ENCODE peak calls at places on chromosomes 7 and 10, in four cellular contexts. M, L, N and P are unnamed samples.

GRCh38 chr7:116500071-116500853 is 724 bp downstream of the CAV2 start:
- DNase-seq in M (peak), L (peak), N (no peak), P (peak)

GRCh38 chr7:108211382-108212201 is 81.4 kb upstream of the LAMB4 start:
- DNase-seq in M (peak), L (no peak), N (peak), P (no peak)

GRCh38 chr7:107874605-107875446 is 16.2 kb upstream of the DLD start:
- DNase-seq in M (peak), L (peak), N (peak), P (peak)

GRCh38 chr10:114638874-114639625 is 19.0 kb downstream of the ABLIM1 start:
- DNase-seq in M (no peak), L (no peak), N (no peak), P (no peak)

GRCh38 chr7:151291206-151291605 is 42.7 kb upstream of the SMARCD3 start:
- DNase-seq in M (peak), L (no peak), N (no peak), P (no peak)

GRCh38 chr7:105776068-105776790 is 100.2 kb downstream of the ATXN7L1 start:
- DNase-seq in M (peak), L (no peak), N (no peak), P (no peak)

GRCh38 chr10:106083572-106083971 is 1080.9 kb downstream of the SORCS1 start:
- DNase-seq in M (no peak), L (no peak), N (no peak), P (no peak)

GRCh38 chr10:98420786-98421185 is 5.8 kb upstream of the PYROXD2 start:
- DNase-seq in M (no peak), L (no peak), N (peak), P (no peak)

GRCh38 chr10:79331709-79332108 is 15.6 kb upstream of the PPIF start:
- DNase-seq in M (peak), L (peak), N (no peak), P (peak)

GRCh38 chr7:44977304-44977858 is 1.4 kb downstream of the MYO1G start:
- DNase-seq in M (peak), L (peak), N (no peak), P (peak)

GRCh38 chr7:27179030-27179429 is 4.9 kb upstream of the HOXA10 start:
- DNase-seq in M (no peak), L (no peak), N (no peak), P (no peak)

GRCh38 chr7:93799750-93800357 is 90.7 kb downstream of the TFPI2 start:
- DNase-seq in M (peak), L (peak), N (no peak), P (peak)

DNA sequence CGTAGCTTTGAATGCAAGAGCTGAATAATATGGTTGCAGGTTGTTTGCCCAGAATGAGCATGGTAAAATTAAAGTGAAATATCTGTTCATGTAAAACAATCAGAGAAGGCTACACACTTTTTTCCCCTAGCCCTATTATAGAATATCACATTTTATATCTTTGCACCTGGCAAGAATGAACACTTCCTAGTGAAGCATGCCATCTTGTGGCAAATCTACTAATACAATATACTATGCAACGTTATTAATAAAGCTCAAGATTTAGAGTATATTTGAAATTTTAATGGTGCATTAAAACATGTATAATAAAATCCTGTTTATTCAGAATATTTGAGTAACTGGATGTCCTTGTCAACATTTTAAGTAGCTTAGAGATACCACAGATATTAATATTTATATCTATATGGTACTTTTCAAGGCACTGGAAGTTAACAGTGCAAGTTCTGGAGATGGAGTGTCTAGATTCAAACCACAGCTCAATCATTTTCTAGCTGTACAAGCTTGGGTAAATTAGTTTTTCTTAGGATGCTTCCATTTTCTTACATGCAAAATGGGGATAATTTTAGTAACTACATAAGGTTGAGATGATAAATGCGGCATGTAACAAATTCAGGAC is 643.1 kb upstream of the SEMA3D start:
- DNase-seq in M (peak), L (no peak), N (no peak), P (no peak)
- TF ChIP-seq CTCF in M (no peak), L (no peak), N (peak), P (no peak)

GRCh38 chr7:42617071-42617705 is 294.7 kb downstream of the C7orf25 start:
- DNase-seq in M (no peak), L (no peak), N (no peak), P (no peak)
- TF ChIP-seq CTCF in M (no peak), L (no peak), N (no peak), P (no peak)

GRCh38 chr7:101216860-101217387 is 457 bp downstream of the PLOD3 start:
- DNase-seq in M (no peak), L (no peak), N (no peak), P (no peak)
- TF ChIP-seq CTCF in M (peak), L (no peak), N (peak), P (no peak)

GRCh38 chr10:1190052-1190395 is 133.8 kb downstream of the WDR37 start:
- DNase-seq in M (no peak), L (no peak), N (no peak), P (no peak)
- TF ChIP-seq CTCF in M (no peak), L (no peak), N (no peak), P (no peak)

DNA sequence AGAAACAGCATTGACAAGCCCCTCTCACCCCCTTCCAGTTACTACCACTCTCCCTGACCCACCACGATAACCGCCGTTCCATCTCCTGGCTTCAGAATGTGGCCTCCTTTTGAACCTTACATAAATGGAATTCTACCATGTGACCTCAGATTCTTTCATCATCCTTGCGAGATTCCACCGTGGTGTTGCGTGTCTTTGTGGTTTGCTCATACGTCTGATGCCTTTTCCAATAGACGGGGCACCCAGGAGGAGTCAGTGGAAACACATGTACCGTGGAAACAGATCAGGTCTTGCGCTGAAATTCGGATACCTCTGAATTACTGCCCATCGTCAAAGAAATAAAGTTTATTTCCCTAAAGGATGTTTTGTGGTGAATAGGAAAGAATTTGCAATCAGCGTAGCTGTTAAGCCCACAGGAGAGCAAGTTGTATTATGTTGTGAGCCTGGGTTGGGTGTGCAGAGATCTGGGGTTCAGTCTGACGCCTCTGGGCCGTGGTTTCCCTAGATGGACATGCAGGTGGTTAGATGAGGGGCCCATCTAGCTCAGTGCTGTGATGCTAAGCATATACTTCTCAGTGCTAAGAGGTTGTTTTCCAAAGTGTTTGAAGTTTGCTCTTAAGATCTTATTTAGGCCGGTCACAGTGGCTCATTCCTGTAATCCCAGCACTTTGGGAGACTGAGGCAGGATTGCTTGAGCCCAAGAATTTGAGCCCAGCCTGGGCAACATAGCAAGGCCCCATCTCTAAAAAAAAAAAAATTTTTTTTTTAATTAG is 29.1 kb downstream of the GTF2IRD1 start:
- DNase-seq in M (peak), L (no peak), N (no peak), P (no peak)
- TF ChIP-seq CTCF in M (no peak), L (no peak), N (no peak), P (no peak)

GRCh38 chr7:29854257-29854938 is 48.1 kb downstream of the WIPF3 start:
- DNase-seq in M (peak), L (no peak), N (no peak), P (no peak)

GRCh38 chr7:29857654-29858053 is 51.3 kb downstream of the WIPF3 start:
- DNase-seq in M (no peak), L (no peak), N (no peak), P (no peak)

GRCh38 chr7:29858080-29858951 is 52.0 kb downstream of the WIPF3 start:
- DNase-seq in M (no peak), L (no peak), N (no peak), P (no peak)

GRCh38 chr7:29859491-29860180 is 53.3 kb downstream of the WIPF3 start:
- DNase-seq in M (no peak), L (no peak), N (no peak), P (no peak)

DNA sequence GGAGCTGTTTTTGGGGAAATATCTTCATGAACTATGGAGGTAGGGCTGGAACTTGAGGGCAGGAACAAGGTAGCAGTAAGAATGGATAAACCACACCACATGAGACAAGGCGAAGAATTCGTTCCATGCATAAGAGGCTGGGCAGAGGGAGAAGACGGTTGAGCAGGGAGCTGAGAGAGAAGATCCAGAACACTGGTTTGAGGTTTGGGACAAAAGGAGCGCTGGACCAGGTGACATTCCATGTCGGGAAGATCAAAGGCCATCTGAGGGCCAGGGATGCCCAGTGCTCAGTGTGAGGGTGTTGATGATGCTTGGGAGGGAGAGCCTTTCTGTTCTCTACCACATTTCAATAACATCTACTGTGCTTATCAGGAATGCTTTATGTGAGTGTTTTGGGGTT is 52.8 kb downstream of the WIPF3 start:
- DNase-seq in M (no peak), L (no peak), N (no peak), P (no peak)
- TF ChIP-seq CTCF in M (no peak), L (no peak), N (no peak), P (no peak)

GRCh38 chr10:110918269-110918632 is 729 bp downstream of the BBIP1 start:
- DNase-seq in M (peak), L (no peak), N (peak), P (no peak)
- TF ChIP-seq CTCF in M (no peak), L (no peak), N (no peak), P (no peak)

DNA sequence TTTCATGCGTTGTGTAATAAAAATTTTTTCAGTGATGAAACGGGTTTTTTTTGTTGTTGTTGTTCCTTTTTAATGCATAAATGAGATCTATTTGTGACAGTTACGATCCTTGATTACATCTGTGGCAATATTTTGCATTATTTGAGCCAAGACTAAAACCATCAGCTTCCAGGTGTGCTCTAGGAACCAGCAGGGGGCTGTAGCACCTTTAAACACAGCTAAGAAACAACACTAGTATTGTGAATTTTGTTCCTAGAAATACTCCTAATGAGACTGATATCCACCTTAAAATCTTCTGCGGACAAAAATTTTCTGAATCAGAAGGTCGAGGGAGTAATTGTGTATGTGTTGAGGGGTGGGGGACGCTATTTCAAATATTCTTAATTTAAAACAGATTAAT is 52.6 kb downstream of the FGFBP3 start:
- DNase-seq in M (peak), L (no peak), N (no peak), P (no peak)
- TF ChIP-seq CTCF in M (peak), L (peak), N (peak), P (no peak)